ENCODE peak calls at places on chromosomes 1 and 21, in four cellular contexts. One of them, this sample, is unnamed.

GRCh38 chr1:66140072-66140471 is 347.4 kb downstream of the PDE4B start:
- DNase-seq in upper lobe of right lung: peak
- DNase-seq in stimulated activated CD4-positive, alpha-beta T cell treated with anti-CD3 and anti-CD28 coated beads, Interleukin-12 subunit alpha, Interleukin-12 subunit beta, amount 100 ng/mL, for 4 hours: no peak
- DNase-seq in astrocyte of the cerebellum: no peak
- DNase-seq in this sample: no peak

GRCh38 chr1:208243522-208243850 is 698 bp downstream of the PLXNA2 start:
- DNase-seq in upper lobe of right lung: no peak
- DNase-seq in stimulated activated CD4-positive, alpha-beta T cell treated with anti-CD3 and anti-CD28 coated beads, Interleukin-12 subunit alpha, Interleukin-12 subunit beta, amount 100 ng/mL, for 4 hours: peak
- DNase-seq in astrocyte of the cerebellum: no peak
- DNase-seq in this sample: peak

GRCh38 chr1:237120683-237121082 is 78.7 kb downstream of the RYR2 start:
- DNase-seq in upper lobe of right lung: no peak
- DNase-seq in stimulated activated CD4-positive, alpha-beta T cell treated with anti-CD3 and anti-CD28 coated beads, Interleukin-12 subunit alpha, Interleukin-12 subunit beta, amount 100 ng/mL, for 4 hours: no peak
- DNase-seq in astrocyte of the cerebellum: no peak
- DNase-seq in this sample: no peak

GRCh38 chr1:8856689-8857412 is 21.6 kb downstream of the ENO1 start:
- DNase-seq in upper lobe of right lung: no peak
- DNase-seq in stimulated activated CD4-positive, alpha-beta T cell treated with anti-CD3 and anti-CD28 coated beads, Interleukin-12 subunit alpha, Interleukin-12 subunit beta, amount 100 ng/mL, for 4 hours: no peak
- DNase-seq in astrocyte of the cerebellum: no peak
- DNase-seq in this sample: no peak

GRCh38 chr1:59007820-59008598 is 224.2 kb upstream of the JUN start:
- DNase-seq in upper lobe of right lung: no peak
- DNase-seq in stimulated activated CD4-positive, alpha-beta T cell treated with anti-CD3 and anti-CD28 coated beads, Interleukin-12 subunit alpha, Interleukin-12 subunit beta, amount 100 ng/mL, for 4 hours: no peak
- DNase-seq in astrocyte of the cerebellum: peak
- DNase-seq in this sample: no peak

GRCh38 chr1:42006836-42007235 is 88.1 kb upstream of the HIVEP3 start:
- DNase-seq in upper lobe of right lung: no peak
- DNase-seq in stimulated activated CD4-positive, alpha-beta T cell treated with anti-CD3 and anti-CD28 coated beads, Interleukin-12 subunit alpha, Interleukin-12 subunit beta, amount 100 ng/mL, for 4 hours: no peak
- DNase-seq in astrocyte of the cerebellum: no peak
- DNase-seq in this sample: no peak

GRCh38 chr1:205676597-205676996 is 3.7 kb downstream of the SLC45A3 start:
- DNase-seq in upper lobe of right lung: no peak
- DNase-seq in stimulated activated CD4-positive, alpha-beta T cell treated with anti-CD3 and anti-CD28 coated beads, Interleukin-12 subunit alpha, Interleukin-12 subunit beta, amount 100 ng/mL, for 4 hours: no peak
- DNase-seq in astrocyte of the cerebellum: no peak
- DNase-seq in this sample: no peak

GRCh38 chr1:167052389-167052788 is 37.8 kb downstream of the GPA33 start:
- DNase-seq in upper lobe of right lung: no peak
- DNase-seq in stimulated activated CD4-positive, alpha-beta T cell treated with anti-CD3 and anti-CD28 coated beads, Interleukin-12 subunit alpha, Interleukin-12 subunit beta, amount 100 ng/mL, for 4 hours: no peak
- DNase-seq in astrocyte of the cerebellum: no peak
- DNase-seq in this sample: no peak

GRCh38 chr1:209567788-209568187 is 15.7 kb upstream of the CAMK1G start:
- DNase-seq in upper lobe of right lung: no peak
- DNase-seq in stimulated activated CD4-positive, alpha-beta T cell treated with anti-CD3 and anti-CD28 coated beads, Interleukin-12 subunit alpha, Interleukin-12 subunit beta, amount 100 ng/mL, for 4 hours: no peak
- DNase-seq in astrocyte of the cerebellum: peak
- DNase-seq in this sample: no peak

GRCh38 chr1:220922951-220923350 is 43.7 kb downstream of the HLX start:
- DNase-seq in upper lobe of right lung: no peak
- DNase-seq in stimulated activated CD4-positive, alpha-beta T cell treated with anti-CD3 and anti-CD28 coated beads, Interleukin-12 subunit alpha, Interleukin-12 subunit beta, amount 100 ng/mL, for 4 hours: no peak
- DNase-seq in astrocyte of the cerebellum: no peak
- DNase-seq in this sample: no peak

GRCh38 chr1:87224209-87224608 is 104.5 kb upstream of the LMO4 start:
- DNase-seq in upper lobe of right lung: no peak
- DNase-seq in stimulated activated CD4-positive, alpha-beta T cell treated with anti-CD3 and anti-CD28 coated beads, Interleukin-12 subunit alpha, Interleukin-12 subunit beta, amount 100 ng/mL, for 4 hours: no peak
- DNase-seq in astrocyte of the cerebellum: peak
- DNase-seq in this sample: no peak

GRCh38 chr1:225440380-225440957 is 12.6 kb upstream of the LBR start:
- DNase-seq in upper lobe of right lung: no peak
- DNase-seq in stimulated activated CD4-positive, alpha-beta T cell treated with anti-CD3 and anti-CD28 coated beads, Interleukin-12 subunit alpha, Interleukin-12 subunit beta, amount 100 ng/mL, for 4 hours: no peak
- DNase-seq in astrocyte of the cerebellum: no peak
- DNase-seq in this sample: no peak

GRCh38 chr1:80633947-80634710 is 1166.6 kb upstream of the ADGRL2 start:
- DNase-seq in upper lobe of right lung: no peak
- DNase-seq in stimulated activated CD4-positive, alpha-beta T cell treated with anti-CD3 and anti-CD28 coated beads, Interleukin-12 subunit alpha, Interleukin-12 subunit beta, amount 100 ng/mL, for 4 hours: no peak
- DNase-seq in astrocyte of the cerebellum: no peak
- DNase-seq in this sample: no peak

GRCh38 chr1:174358786-174359453 is 88.8 kb upstream of the GPR52 start:
- DNase-seq in upper lobe of right lung: no peak
- DNase-seq in stimulated activated CD4-positive, alpha-beta T cell treated with anti-CD3 and anti-CD28 coated beads, Interleukin-12 subunit alpha, Interleukin-12 subunit beta, amount 100 ng/mL, for 4 hours: no peak
- DNase-seq in astrocyte of the cerebellum: no peak
- DNase-seq in this sample: no peak

GRCh38 chr1:230212405-230212936 is 145.4 kb downstream of the GALNT2 start:
- DNase-seq in upper lobe of right lung: no peak
- DNase-seq in stimulated activated CD4-positive, alpha-beta T cell treated with anti-CD3 and anti-CD28 coated beads, Interleukin-12 subunit alpha, Interleukin-12 subunit beta, amount 100 ng/mL, for 4 hours: no peak
- DNase-seq in astrocyte of the cerebellum: no peak
- DNase-seq in this sample: no peak

GRCh38 chr1:31372961-31373896 is at the start of gene FABP3:
- DNase-seq in upper lobe of right lung: peak
- DNase-seq in stimulated activated CD4-positive, alpha-beta T cell treated with anti-CD3 and anti-CD28 coated beads, Interleukin-12 subunit alpha, Interleukin-12 subunit beta, amount 100 ng/mL, for 4 hours: peak
- DNase-seq in astrocyte of the cerebellum: no peak
- DNase-seq in this sample: peak

GRCh38 chr1:228226141-228226874 is 18.5 kb downstream of the OBSCN start:
- DNase-seq in upper lobe of right lung: no peak
- DNase-seq in stimulated activated CD4-positive, alpha-beta T cell treated with anti-CD3 and anti-CD28 coated beads, Interleukin-12 subunit alpha, Interleukin-12 subunit beta, amount 100 ng/mL, for 4 hours: no peak
- DNase-seq in astrocyte of the cerebellum: no peak
- DNase-seq in this sample: no peak

GRCh38 chr1:7207875-7208646 is 422.8 kb downstream of the CAMTA1 start:
- DNase-seq in upper lobe of right lung: no peak
- DNase-seq in stimulated activated CD4-positive, alpha-beta T cell treated with anti-CD3 and anti-CD28 coated beads, Interleukin-12 subunit alpha, Interleukin-12 subunit beta, amount 100 ng/mL, for 4 hours: no peak
- DNase-seq in astrocyte of the cerebellum: peak
- DNase-seq in this sample: peak

GRCh38 chr1:168767885-168768584 is 39.0 kb upstream of the DPT start:
- DNase-seq in upper lobe of right lung: no peak
- DNase-seq in stimulated activated CD4-positive, alpha-beta T cell treated with anti-CD3 and anti-CD28 coated beads, Interleukin-12 subunit alpha, Interleukin-12 subunit beta, amount 100 ng/mL, for 4 hours: no peak
- DNase-seq in astrocyte of the cerebellum: peak
- DNase-seq in this sample: no peak

GRCh38 chr1:185016880-185017279 is 28.5 kb upstream of the RNF2 start:
- DNase-seq in upper lobe of right lung: no peak
- DNase-seq in stimulated activated CD4-positive, alpha-beta T cell treated with anti-CD3 and anti-CD28 coated beads, Interleukin-12 subunit alpha, Interleukin-12 subunit beta, amount 100 ng/mL, for 4 hours: no peak
- DNase-seq in astrocyte of the cerebellum: no peak
- DNase-seq in this sample: no peak

GRCh38 chr1:157992031-157992568 is 1.3 kb upstream of the KIRREL1 start:
- DNase-seq in upper lobe of right lung: peak
- DNase-seq in stimulated activated CD4-positive, alpha-beta T cell treated with anti-CD3 and anti-CD28 coated beads, Interleukin-12 subunit alpha, Interleukin-12 subunit beta, amount 100 ng/mL, for 4 hours: peak
- DNase-seq in astrocyte of the cerebellum: peak
- DNase-seq in this sample: peak

GRCh38 chr1:66388918-66389317 is 145.0 kb upstream of the SGIP1 start:
- DNase-seq in upper lobe of right lung: no peak
- DNase-seq in stimulated activated CD4-positive, alpha-beta T cell treated with anti-CD3 and anti-CD28 coated beads, Interleukin-12 subunit alpha, Interleukin-12 subunit beta, amount 100 ng/mL, for 4 hours: no peak
- DNase-seq in astrocyte of the cerebellum: no peak
- DNase-seq in this sample: no peak

GRCh38 chr1:22524481-22524880 is 38.8 kb upstream of the EPHA8 start:
- DNase-seq in upper lobe of right lung: no peak
- DNase-seq in stimulated activated CD4-positive, alpha-beta T cell treated with anti-CD3 and anti-CD28 coated beads, Interleukin-12 subunit alpha, Interleukin-12 subunit beta, amount 100 ng/mL, for 4 hours: no peak
- DNase-seq in astrocyte of the cerebellum: no peak
- DNase-seq in this sample: no peak

GRCh38 chr1:108829498-108829916 is 27.4 kb downstream of the AKNAD1 start:
- DNase-seq in upper lobe of right lung: no peak
- DNase-seq in stimulated activated CD4-positive, alpha-beta T cell treated with anti-CD3 and anti-CD28 coated beads, Interleukin-12 subunit alpha, Interleukin-12 subunit beta, amount 100 ng/mL, for 4 hours: no peak
- DNase-seq in astrocyte of the cerebellum: no peak
- DNase-seq in this sample: no peak

GRCh38 chr21:29473808-29474207 is 175.1 kb downstream of the BACH1 start:
- DNase-seq in upper lobe of right lung: no peak
- DNase-seq in stimulated activated CD4-positive, alpha-beta T cell treated with anti-CD3 and anti-CD28 coated beads, Interleukin-12 subunit alpha, Interleukin-12 subunit beta, amount 100 ng/mL, for 4 hours: no peak
- DNase-seq in astrocyte of the cerebellum: no peak
- DNase-seq in this sample: no peak

GRCh38 chr1:100794719-100795645 is 75.4 kb downstream of the VCAM1 start:
- DNase-seq in upper lobe of right lung: no peak
- DNase-seq in stimulated activated CD4-positive, alpha-beta T cell treated with anti-CD3 and anti-CD28 coated beads, Interleukin-12 subunit alpha, Interleukin-12 subunit beta, amount 100 ng/mL, for 4 hours: no peak
- DNase-seq in astrocyte of the cerebellum: peak
- DNase-seq in this sample: no peak

GRCh38 chr21:45575304-45575992 is 33.2 kb upstream of the SLC19A1 start:
- DNase-seq in upper lobe of right lung: peak
- DNase-seq in stimulated activated CD4-positive, alpha-beta T cell treated with anti-CD3 and anti-CD28 coated beads, Interleukin-12 subunit alpha, Interleukin-12 subunit beta, amount 100 ng/mL, for 4 hours: no peak
- DNase-seq in astrocyte of the cerebellum: no peak
- DNase-seq in this sample: no peak

GRCh38 chr1:43074244-43074643 is 97.8 kb downstream of the EBNA1BP2 start:
- DNase-seq in upper lobe of right lung: no peak
- DNase-seq in stimulated activated CD4-positive, alpha-beta T cell treated with anti-CD3 and anti-CD28 coated beads, Interleukin-12 subunit alpha, Interleukin-12 subunit beta, amount 100 ng/mL, for 4 hours: no peak
- DNase-seq in astrocyte of the cerebellum: no peak
- DNase-seq in this sample: no peak

GRCh38 chr1:32250893-32251716 is at the start of gene LCK:
- DNase-seq in upper lobe of right lung: no peak
- DNase-seq in stimulated activated CD4-positive, alpha-beta T cell treated with anti-CD3 and anti-CD28 coated beads, Interleukin-12 subunit alpha, Interleukin-12 subunit beta, amount 100 ng/mL, for 4 hours: peak
- DNase-seq in astrocyte of the cerebellum: no peak
- DNase-seq in this sample: no peak

GRCh38 chr1:148353461-148354283 is 129.4 kb downstream of the PPIAL4G start:
- DNase-seq in upper lobe of right lung: no peak
- DNase-seq in stimulated activated CD4-positive, alpha-beta T cell treated with anti-CD3 and anti-CD28 coated beads, Interleukin-12 subunit alpha, Interleukin-12 subunit beta, amount 100 ng/mL, for 4 hours: no peak
- DNase-seq in astrocyte of the cerebellum: no peak
- DNase-seq in this sample: no peak

GRCh38 chr1:89484097-89485038 is 40.3 kb upstream of the LRRC8B start:
- DNase-seq in upper lobe of right lung: no peak
- DNase-seq in stimulated activated CD4-positive, alpha-beta T cell treated with anti-CD3 and anti-CD28 coated beads, Interleukin-12 subunit alpha, Interleukin-12 subunit beta, amount 100 ng/mL, for 4 hours: no peak
- DNase-seq in astrocyte of the cerebellum: no peak
- DNase-seq in this sample: no peak

GRCh38 chr1:110005971-110006370 is 21.4 kb downstream of the AHCYL1 start:
- DNase-seq in upper lobe of right lung: no peak
- DNase-seq in stimulated activated CD4-positive, alpha-beta T cell treated with anti-CD3 and anti-CD28 coated beads, Interleukin-12 subunit alpha, Interleukin-12 subunit beta, amount 100 ng/mL, for 4 hours: no peak
- DNase-seq in astrocyte of the cerebellum: no peak
- DNase-seq in this sample: no peak

GRCh38 chr1:206704239-206704638 is 19.5 kb downstream of the MAPKAPK2 start:
- DNase-seq in upper lobe of right lung: peak
- DNase-seq in stimulated activated CD4-positive, alpha-beta T cell treated with anti-CD3 and anti-CD28 coated beads, Interleukin-12 subunit alpha, Interleukin-12 subunit beta, amount 100 ng/mL, for 4 hours: no peak
- DNase-seq in astrocyte of the cerebellum: no peak
- DNase-seq in this sample: no peak

This sample was measured in GM12891.